ENCODE peak calls at places on chromosomes 1 and 21, in five cellular contexts. E is transverse colon; L is CD8-positive, alpha-beta memory T cell; A is heart left ventricle; X is HFF-Myc. H is an unnamed sample.

GRCh38 chr1:113930499-113931161 is 1.5 kb downstream of the HIPK1 start:
- DNase-seq in E (peak), L (peak), A (no peak), X (no peak), H (no peak)

GRCh38 chr1:230823421-230823820 is 44.9 kb downstream of the C1orf198 start:
- DNase-seq in E (no peak), L (no peak), A (peak), X (peak), H (peak)

GRCh38 chr1:176794897-176795508 is 332.0 kb downstream of the PAPPA2 start:
- DNase-seq in E (no peak), L (no peak), A (no peak), X (no peak), H (no peak)

GRCh38 chr1:24199291-24199900 is 12.3 kb upstream of the IFNLR1 start:
- DNase-seq in E (peak), L (peak), A (peak), X (no peak), H (peak)

GRCh38 chr1:75630004-75630403 is 19.1 kb upstream of the SLC44A5 start:
- DNase-seq in E (no peak), L (no peak), A (no peak), X (no peak), H (no peak)

GRCh38 chr1:93591833-93592635 is 89.6 kb downstream of the BCAR3 start:
- DNase-seq in E (peak), L (peak), A (no peak), X (no peak), H (no peak)

GRCh38 chr1:230127105-230128054 is 60.3 kb downstream of the GALNT2 start:
- DNase-seq in E (no peak), L (peak), A (no peak), X (no peak), H (no peak)

GRCh38 chr1:6822530-6823359 is 37.5 kb downstream of the CAMTA1 start:
- DNase-seq in E (peak), L (no peak), A (no peak), X (no peak), H (no peak)

GRCh38 chr1:33182452-33182851 is 609 bp upstream of the TRIM62 start:
- DNase-seq in E (no peak), L (no peak), A (peak), X (peak), H (no peak)

GRCh38 chr21:36589352-36589971 is 109.5 kb upstream of the SIM2 start:
- DNase-seq in E (peak), L (no peak), A (no peak), X (peak), H (no peak)

GRCh38 chr1:91768786-91769697 is 116.9 kb downstream of the TGFBR3 start:
- DNase-seq in E (no peak), L (no peak), A (no peak), X (no peak), H (no peak)

GRCh38 chr1:12346483-12347155 is 116.8 kb downstream of the VPS13D start:
- DNase-seq in E (no peak), L (no peak), A (no peak), X (no peak), H (no peak)

GRCh38 chr1:244322791-244323521 is 128.8 kb downstream of the ADSS2 start:
- DNase-seq in E (no peak), L (peak), A (peak), X (peak), H (no peak)

GRCh38 chr1:183894290-183894565 is 89.3 kb downstream of the RGL1 start:
- DNase-seq in E (no peak), L (no peak), A (no peak), X (no peak), H (no peak)

GRCh38 chr1:81812712-81813111 is 12.0 kb downstream of the ADGRL2 start:
- DNase-seq in E (no peak), L (no peak), A (no peak), X (no peak), H (no peak)

GRCh38 chr1:115012006-115012405 is 17.6 kb upstream of the TSHB start:
- DNase-seq in E (no peak), L (no peak), A (no peak), X (no peak), H (no peak)

GRCh38 chr1:15117671-15118325 is 35.7 kb upstream of the TMEM51 start:
- DNase-seq in E (no peak), L (no peak), A (no peak), X (no peak), H (no peak)

GRCh38 chr1:165598676-165599059 is 32.4 kb upstream of the MGST3 start:
- DNase-seq in E (no peak), L (no peak), A (no peak), X (no peak), H (no peak)

GRCh38 chr21:35294231-35294898 is 245.3 kb upstream of the RUNX1 start:
- DNase-seq in E (peak), L (no peak), A (no peak), X (no peak), H (no peak)

GRCh38 chr1:42801832-42802483 is 15.0 kb upstream of the ERMAP start:
- DNase-seq in E (no peak), L (no peak), A (no peak), X (no peak), H (no peak)

GRCh38 chr1:197144570-197145325 is 1.7 kb downstream of the ASPM start:
- DNase-seq in E (no peak), L (no peak), A (no peak), X (no peak), H (no peak)

GRCh38 chr1:208438262-208438661 is 194.1 kb upstream of the PLXNA2 start:
- DNase-seq in E (no peak), L (no peak), A (no peak), X (no peak), H (no peak)

GRCh38 chr1:25565626-25566025 is 22.2 kb downstream of the LDLRAP1 start:
- DNase-seq in E (no peak), L (no peak), A (no peak), X (no peak), H (no peak)
- H3K4me3 ChIP-seq in E (no peak), L (peak), A (no peak), X (no peak), H (no peak)

GRCh38 chr1:192577145-192578140 is 1.9 kb downstream of the RGS1 start:
- DNase-seq in E (no peak), L (no peak), A (no peak), X (no peak), H (no peak)
- H3K4me3 ChIP-seq in E (peak), L (peak), A (no peak), X (no peak), H (peak)

GRCh38 chr1:150551784-150552691 is 2.8 kb downstream of the ADAMTSL4 start:
- DNase-seq in E (peak), L (no peak), A (peak), X (no peak), H (peak)

GRCh38 chr1:150548632-150549495 is at the start of gene ADAMTSL4:
- DNase-seq in E (peak), L (no peak), A (no peak), X (no peak), H (no peak)

GRCh38 chr1:150549496-150550221 is 451 bp downstream of the ADAMTSL4 start:
- DNase-seq in E (peak), L (no peak), A (no peak), X (no peak), H (no peak)

GRCh38 chr1:150551049-150551783 is 2.0 kb downstream of the ADAMTSL4 start:
- DNase-seq in E (peak), L (no peak), A (no peak), X (no peak), H (no peak)

DNA sequence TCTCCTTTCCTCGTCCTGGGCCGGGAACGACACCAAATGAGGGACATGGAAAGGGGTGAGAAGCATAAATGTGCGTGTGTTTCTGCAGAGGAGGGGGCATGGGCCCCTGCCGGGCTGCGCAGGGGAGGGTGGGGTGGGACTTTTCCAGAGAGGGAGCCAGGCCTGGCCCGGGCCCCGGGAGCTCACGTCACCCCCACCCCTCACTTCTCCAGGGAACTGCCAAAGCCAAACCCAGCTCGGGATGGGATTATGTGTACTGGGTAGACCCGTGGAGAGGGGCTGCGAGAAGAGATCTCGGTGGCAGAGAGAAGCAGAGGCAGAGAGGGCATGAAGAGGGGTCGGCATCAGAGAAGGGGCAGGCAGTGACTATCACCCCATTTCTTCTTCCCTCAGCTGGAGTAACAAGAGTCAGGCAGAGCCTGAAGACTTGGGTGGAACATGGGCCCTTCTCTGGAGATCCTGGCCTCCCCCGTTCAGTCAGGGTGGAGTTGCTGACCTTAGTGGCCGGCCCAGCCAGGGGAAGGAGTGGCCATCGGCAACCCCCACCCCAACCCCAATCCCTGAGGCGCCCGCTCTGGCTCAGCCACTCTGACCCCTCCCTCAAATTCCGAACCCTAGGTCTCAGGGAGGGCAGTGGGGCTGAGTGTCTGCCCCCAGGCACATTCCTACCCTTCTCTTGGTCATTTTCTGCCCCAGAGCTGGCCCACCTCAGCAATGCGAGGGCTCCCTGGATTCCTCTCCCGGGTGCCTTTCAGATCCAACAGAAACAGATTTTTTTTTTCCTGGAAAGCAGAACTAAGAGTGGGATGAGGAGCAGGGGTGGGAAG is 1.2 kb downstream of the ADAMTSL4 start:
- DNase-seq in E (peak), L (no peak), A (no peak), X (no peak), H (peak)
- H3K4me3 ChIP-seq in E (no peak), L (no peak), A (peak), X (no peak), H (peak)

GRCh38 chr1:202009326-202010031 is 908 bp upstream of the ELF3 start:
- DNase-seq in E (peak), L (peak), A (peak), X (peak), H (peak)
- H3K4me3 ChIP-seq in E (peak), L (no peak), A (no peak), X (no peak), H (no peak)

DNA sequence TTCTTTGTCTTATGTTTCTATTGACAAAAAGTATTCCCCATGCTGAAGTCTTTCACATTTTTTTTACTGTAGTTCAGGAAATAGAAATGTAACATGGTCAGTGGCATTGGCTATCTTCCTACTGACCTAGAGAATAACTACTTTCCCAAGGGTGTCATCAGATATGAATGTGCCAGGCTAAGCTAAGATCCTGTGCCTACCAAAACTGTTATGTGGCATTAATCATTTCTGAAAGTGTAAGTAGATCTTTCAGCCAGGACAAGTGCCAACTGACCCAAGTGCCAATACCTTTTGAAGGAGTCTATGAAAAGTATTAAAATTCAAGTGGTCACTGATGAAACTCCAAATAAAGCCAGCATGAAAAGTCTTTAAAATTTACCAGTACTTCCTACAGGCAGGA is 165.3 kb downstream of the TNFSF18 start:
- DNase-seq in E (no peak), L (no peak), A (no peak), X (no peak), H (no peak)
- H3K4me3 ChIP-seq in E (no peak), L (no peak), A (no peak), X (no peak), H (no peak)